ENCODE peak calls at places on chromosomes 12 and 14, in nine cellular contexts. F is T-helper 17 cell; U is activated T-cell treated with anti-CD3 and anti-CD28 coated beads for 1 hour; A is left cardiac atrium; L is kidney glomerular epithelial cell; Q is stimulated activated CD4-positive, alpha-beta T cell treated with anti-CD3 and anti-CD28 coated beads, TNF-alpha, amount 100 ng/mL, for 24 hours; V is central memory CD8-positive, alpha-beta T cell; I is central memory CD4-positive, alpha-beta T cell; X is AG10803. W is an unnamed sample.
A peak's percentile ranks its signal among the peaks of the same experiment; 100 is the strongest.

GRCh38 chr12:18861287-18861858 is 123.5 kb downstream of the CAPZA3 start:
- DNase-seq in V (no peak), Q (no peak), U (no peak), A (no peak), L (no peak), I (no peak), F (no peak), X (no peak), W (no peak)

GRCh38 chr12:18864900-18865561 is 127.1 kb downstream of the CAPZA3 start:
- DNase-seq in I (no peak), X (peak; percentile 81), U (no peak), A (no peak), Q (no peak), L (peak; percentile 31), F (no peak), V (no peak), W (no peak)

GRCh38 chr12:57759360-57759980 is 4.6 kb downstream of the MARCHF9 start:
- DNase-seq in U (no peak), L (no peak), V (no peak), X (no peak), A (no peak), I (peak; percentile 47), Q (no peak), F (no peak), W (no peak)

GRCh38 chr12:25958254-25959068 is at the start of gene RASSF8:
- DNase-seq in Q (peak; percentile 9), U (no peak), X (peak; percentile 76), I (no peak), F (no peak), A (peak; percentile 85), L (peak; percentile 68), V (no peak), W (no peak)

GRCh38 chr12:108798551-108799221 is 58.7 kb downstream of the SSH1 start:
- DNase-seq in X (peak; percentile 64), V (no peak), A (no peak), F (no peak), L (no peak), Q (no peak), U (no peak), I (no peak), W (no peak)

GRCh38 chr12:20716037-20716436 is 20.9 kb downstream of the SLCO1C1 start:
- DNase-seq in L (no peak), Q (no peak), F (no peak), U (no peak), X (no peak), A (no peak), I (no peak), V (no peak), W (no peak)

GRCh38 chr12:100128509-100128908 is 14.2 kb downstream of the BLTP3B start:
- DNase-seq in U (no peak), V (no peak), L (no peak), F (no peak), X (peak; percentile 70), I (no peak), A (no peak), Q (no peak), W (no peak)

GRCh38 chr14:75204106-75204505 is 27.7 kb upstream of the TMED10 start:
- DNase-seq in V (no peak), X (peak; percentile 33), I (no peak), Q (no peak), U (no peak), A (no peak), F (no peak), L (no peak), W (no peak)

GRCh38 chr14:92863281-92863680 is 59.7 kb upstream of the CHGA start:
- DNase-seq in U (no peak), X (no peak), V (no peak), I (no peak), F (no peak), L (no peak), Q (no peak), A (no peak), W (no peak)

GRCh38 chr12:48917857-48918537 is 7.3 kb downstream of the FKBP11 start:
- DNase-seq in F (peak; percentile 14), V (no peak), Q (peak; percentile 13), A (no peak), I (peak; percentile 54), U (peak; percentile 28), L (no peak), X (peak; percentile 31), W (peak; percentile 17)

GRCh38 chr12:46450279-46450748 is 77.7 kb upstream of the SLC38A2 start:
- DNase-seq in X (no peak), L (no peak), U (no peak), I (no peak), A (peak; percentile 77), V (no peak), Q (no peak), F (no peak), W (no peak)

GRCh38 chr12:31105668-31106067 is 32.0 kb downstream of the DDX11 start:
- DNase-seq in I (no peak), F (no peak), U (no peak), A (no peak), Q (no peak), V (no peak), X (no peak), L (no peak), W (no peak)

GRCh38 chr14:86796221-86797074 is 1196.5 kb downstream of the GALC start:
- DNase-seq in X (peak; percentile 90), I (no peak), L (peak; percentile 21), A (no peak), F (no peak), Q (no peak), V (no peak), U (no peak), W (no peak)

GRCh38 chr12:109269428-109269827 is 39.7 kb downstream of the FOXN4 start:
- DNase-seq in X (no peak), F (no peak), L (no peak), A (no peak), V (no peak), Q (no peak), I (no peak), U (no peak), W (no peak)

GRCh38 chr14:64215978-64216377 is 78.2 kb downstream of the ESR2 start:
- DNase-seq in Q (no peak), L (no peak), U (no peak), V (no peak), X (no peak), A (no peak), F (no peak), I (no peak), W (no peak)

GRCh38 chr12:93696462-93696861 is 19.3 kb downstream of the CRADD start:
- DNase-seq in F (no peak), U (no peak), Q (no peak), I (no peak), L (no peak), A (no peak), V (no peak), X (no peak), W (no peak)

GRCh38 chr12:94429191-94429590 is 30.5 kb downstream of the CEP83 start:
- DNase-seq in I (no peak), L (no peak), U (no peak), Q (no peak), A (no peak), V (no peak), X (no peak), F (no peak), W (no peak)

GRCh38 chr12:112848338-112848715 is 56.8 kb downstream of the RPH3A start:
- DNase-seq in U (no peak), I (no peak), L (no peak), V (no peak), X (no peak), Q (no peak), A (no peak), F (no peak), W (no peak)

GRCh38 chr14:90981658-90982057 is 78.8 kb downstream of the RPS6KA5 start:
- DNase-seq in F (no peak), A (no peak), Q (no peak), X (no peak), I (no peak), V (no peak), U (no peak), L (no peak), W (no peak)

GRCh38 chr14:50342211-50343080 is 30.3 kb downstream of the DMAC2L start:
- DNase-seq in L (peak; percentile 54), X (peak; percentile 94), U (peak; percentile 24), Q (peak; percentile 30), A (peak; percentile 51), V (no peak), I (no peak), F (no peak), W (no peak)

GRCh38 chr14:60241091-60241490 is 7.9 kb upstream of the PPM1A start:
- DNase-seq in F (no peak), U (no peak), X (no peak), V (no peak), L (no peak), A (no peak), Q (no peak), I (no peak), W (no peak)

GRCh38 chr14:24335461-24336146 is 733 bp upstream of the ADCY4 start:
- DNase-seq in F (no peak), U (no peak), X (no peak), L (no peak), I (no peak), V (no peak), Q (no peak), A (no peak), W (no peak)

GRCh38 chr12:96343347-96343954 is 56.8 kb downstream of the CDK17 start:
- DNase-seq in U (no peak), Q (no peak), A (no peak), F (no peak), L (no peak), I (peak; percentile 27), V (no peak), X (peak; percentile 40), W (no peak)

GRCh38 chr14:52071675-52072074 is 2.8 kb upstream of the NID2 start:
- DNase-seq in Q (no peak), L (no peak), X (no peak), I (no peak), U (no peak), V (no peak), A (no peak), F (no peak), W (no peak)

GRCh38 chr14:52313493-52313881 is 625 bp upstream of the PTGER2 start:
- DNase-seq in F (no peak), A (no peak), V (no peak), I (peak; percentile 21), X (peak; percentile 25), L (no peak), Q (no peak), U (no peak), W (no peak)

GRCh38 chr14:69571879-69572633 is 2.6 kb downstream of the CCDC177 start:
- DNase-seq in L (no peak), U (no peak), X (no peak), I (no peak), V (no peak), A (peak; percentile 28), Q (peak; percentile 11), F (no peak), W (no peak)

GRCh38 chr12:125159687-125160086 is 94.5 kb downstream of the AACS start:
- DNase-seq in U (no peak), L (no peak), I (no peak), X (no peak), Q (no peak), V (no peak), A (no peak), F (no peak), W (no peak)

GRCh38 chr14:79437951-79438350 is 773.4 kb downstream of the DIO2 start:
- DNase-seq in L (no peak), I (no peak), F (no peak), X (no peak), Q (no peak), A (no peak), V (no peak), U (no peak), W (no peak)

GRCh38 chr12:103780093-103780440 is 61.0 kb downstream of the NT5DC3 start:
- DNase-seq in U (no peak), X (peak; percentile 22), Q (no peak), L (peak; percentile 15), V (no peak), A (no peak), I (no peak), F (no peak), W (no peak)

GRCh38 chr12:104886418-104887401 is 71.4 kb downstream of the SLC41A2 start:
- DNase-seq in X (peak; percentile 37), U (no peak), F (no peak), I (no peak), V (no peak), L (no peak), A (no peak), Q (no peak), W (no peak)

GRCh38 chr12:52231305-52232232 is 1.5 kb upstream of the KRT7 start:
- DNase-seq in Q (no peak), F (no peak), X (no peak), V (no peak), U (no peak), I (no peak), A (no peak), L (no peak), W (no peak)